ENCODE peak calls at places on chromosomes 1 and 21, in seven cellular contexts. One of them, this sample, is unnamed.

GRCh38 chr1:192904438-192904895 is 95.6 kb downstream of the RGS2 start:
- DNase-seq in stimulated activated CD4-positive, alpha-beta T cell treated with anti-CD3 and anti-CD28 coated beads, Interleukin-2, amount 100 ng/mL, for 48 hours: peak
- DNase-seq in renal cortical epithelial cell: peak
- DNase-seq in HFF-Myc: peak
- DNase-seq in central memory CD8-positive, alpha-beta T cell: no peak
- DNase-seq in stimulated activated CD8-positive, alpha-beta memory T cell treated with anti-CD3 and anti-CD28 coated beads, Interleukin-2, amount 100 ng/mL, for 1 hour: no peak
- DNase-seq in COR-L47: no peak
- DNase-seq in this sample: no peak

GRCh38 chr1:169814265-169814664 is 19.6 kb upstream of the METTL18 start:
- DNase-seq in stimulated activated CD4-positive, alpha-beta T cell treated with anti-CD3 and anti-CD28 coated beads, Interleukin-2, amount 100 ng/mL, for 48 hours: no peak
- DNase-seq in renal cortical epithelial cell: no peak
- DNase-seq in HFF-Myc: no peak
- DNase-seq in central memory CD8-positive, alpha-beta T cell: no peak
- DNase-seq in stimulated activated CD8-positive, alpha-beta memory T cell treated with anti-CD3 and anti-CD28 coated beads, Interleukin-2, amount 100 ng/mL, for 1 hour: no peak
- DNase-seq in COR-L47: no peak
- DNase-seq in this sample: no peak

GRCh38 chr21:44086636-44087425 is 20.4 kb upstream of the PWP2 start:
- DNase-seq in stimulated activated CD4-positive, alpha-beta T cell treated with anti-CD3 and anti-CD28 coated beads, Interleukin-2, amount 100 ng/mL, for 48 hours: no peak
- DNase-seq in renal cortical epithelial cell: no peak
- DNase-seq in HFF-Myc: no peak
- DNase-seq in central memory CD8-positive, alpha-beta T cell: no peak
- DNase-seq in stimulated activated CD8-positive, alpha-beta memory T cell treated with anti-CD3 and anti-CD28 coated beads, Interleukin-2, amount 100 ng/mL, for 1 hour: no peak
- DNase-seq in COR-L47: no peak
- DNase-seq in this sample: no peak

GRCh38 chr1:7703321-7704213 is 67.5 kb upstream of the VAMP3 start:
- DNase-seq in stimulated activated CD4-positive, alpha-beta T cell treated with anti-CD3 and anti-CD28 coated beads, Interleukin-2, amount 100 ng/mL, for 48 hours: no peak
- DNase-seq in renal cortical epithelial cell: no peak
- DNase-seq in HFF-Myc: no peak
- DNase-seq in central memory CD8-positive, alpha-beta T cell: no peak
- DNase-seq in stimulated activated CD8-positive, alpha-beta memory T cell treated with anti-CD3 and anti-CD28 coated beads, Interleukin-2, amount 100 ng/mL, for 1 hour: no peak
- DNase-seq in COR-L47: peak
- DNase-seq in this sample: peak

GRCh38 chr1:52602328-52603300 is at the start of gene GPX7:
- DNase-seq in stimulated activated CD4-positive, alpha-beta T cell treated with anti-CD3 and anti-CD28 coated beads, Interleukin-2, amount 100 ng/mL, for 48 hours: peak
- DNase-seq in renal cortical epithelial cell: no peak
- DNase-seq in HFF-Myc: no peak
- DNase-seq in central memory CD8-positive, alpha-beta T cell: peak
- DNase-seq in stimulated activated CD8-positive, alpha-beta memory T cell treated with anti-CD3 and anti-CD28 coated beads, Interleukin-2, amount 100 ng/mL, for 1 hour: peak
- DNase-seq in COR-L47: peak
- DNase-seq in this sample: no peak

GRCh38 chr1:203477748-203478147 is 2.1 kb downstream of the PRELP start:
- DNase-seq in stimulated activated CD4-positive, alpha-beta T cell treated with anti-CD3 and anti-CD28 coated beads, Interleukin-2, amount 100 ng/mL, for 48 hours: no peak
- DNase-seq in renal cortical epithelial cell: no peak
- DNase-seq in HFF-Myc: no peak
- DNase-seq in central memory CD8-positive, alpha-beta T cell: no peak
- DNase-seq in stimulated activated CD8-positive, alpha-beta memory T cell treated with anti-CD3 and anti-CD28 coated beads, Interleukin-2, amount 100 ng/mL, for 1 hour: no peak
- DNase-seq in COR-L47: no peak
- DNase-seq in this sample: no peak

GRCh38 chr1:10738125-10738746 is 58.2 kb downstream of the CASZ1 start:
- DNase-seq in stimulated activated CD4-positive, alpha-beta T cell treated with anti-CD3 and anti-CD28 coated beads, Interleukin-2, amount 100 ng/mL, for 48 hours: no peak
- DNase-seq in renal cortical epithelial cell: no peak
- DNase-seq in HFF-Myc: no peak
- DNase-seq in central memory CD8-positive, alpha-beta T cell: no peak
- DNase-seq in stimulated activated CD8-positive, alpha-beta memory T cell treated with anti-CD3 and anti-CD28 coated beads, Interleukin-2, amount 100 ng/mL, for 1 hour: no peak
- DNase-seq in COR-L47: no peak
- DNase-seq in this sample: no peak

GRCh38 chr1:198879711-198880306 is 241.0 kb downstream of the PTPRC start:
- DNase-seq in stimulated activated CD4-positive, alpha-beta T cell treated with anti-CD3 and anti-CD28 coated beads, Interleukin-2, amount 100 ng/mL, for 48 hours: no peak
- DNase-seq in renal cortical epithelial cell: peak
- DNase-seq in HFF-Myc: no peak
- DNase-seq in central memory CD8-positive, alpha-beta T cell: no peak
- DNase-seq in stimulated activated CD8-positive, alpha-beta memory T cell treated with anti-CD3 and anti-CD28 coated beads, Interleukin-2, amount 100 ng/mL, for 1 hour: no peak
- DNase-seq in COR-L47: no peak
- DNase-seq in this sample: no peak

GRCh38 chr21:42047821-42048613 is 23.1 kb upstream of the UMODL1 start:
- DNase-seq in stimulated activated CD4-positive, alpha-beta T cell treated with anti-CD3 and anti-CD28 coated beads, Interleukin-2, amount 100 ng/mL, for 48 hours: no peak
- DNase-seq in renal cortical epithelial cell: peak
- DNase-seq in HFF-Myc: peak
- DNase-seq in central memory CD8-positive, alpha-beta T cell: no peak
- DNase-seq in stimulated activated CD8-positive, alpha-beta memory T cell treated with anti-CD3 and anti-CD28 coated beads, Interleukin-2, amount 100 ng/mL, for 1 hour: no peak
- DNase-seq in COR-L47: no peak
- DNase-seq in this sample: no peak

GRCh38 chr1:199155166-199156033 is 516.6 kb downstream of the PTPRC start:
- DNase-seq in stimulated activated CD4-positive, alpha-beta T cell treated with anti-CD3 and anti-CD28 coated beads, Interleukin-2, amount 100 ng/mL, for 48 hours: no peak
- DNase-seq in renal cortical epithelial cell: no peak
- DNase-seq in HFF-Myc: no peak
- DNase-seq in central memory CD8-positive, alpha-beta T cell: no peak
- DNase-seq in stimulated activated CD8-positive, alpha-beta memory T cell treated with anti-CD3 and anti-CD28 coated beads, Interleukin-2, amount 100 ng/mL, for 1 hour: no peak
- DNase-seq in COR-L47: no peak
- DNase-seq in this sample: peak

GRCh38 chr1:101178341-101178687 is 58.5 kb upstream of the S1PR1 start:
- DNase-seq in stimulated activated CD4-positive, alpha-beta T cell treated with anti-CD3 and anti-CD28 coated beads, Interleukin-2, amount 100 ng/mL, for 48 hours: no peak
- DNase-seq in renal cortical epithelial cell: no peak
- DNase-seq in HFF-Myc: no peak
- DNase-seq in central memory CD8-positive, alpha-beta T cell: no peak
- DNase-seq in stimulated activated CD8-positive, alpha-beta memory T cell treated with anti-CD3 and anti-CD28 coated beads, Interleukin-2, amount 100 ng/mL, for 1 hour: no peak
- DNase-seq in COR-L47: no peak
- DNase-seq in this sample: no peak

GRCh38 chr1:212413902-212414327 is 771 bp downstream of the PACC1 start:
- DNase-seq in stimulated activated CD4-positive, alpha-beta T cell treated with anti-CD3 and anti-CD28 coated beads, Interleukin-2, amount 100 ng/mL, for 48 hours: peak
- DNase-seq in renal cortical epithelial cell: no peak
- DNase-seq in HFF-Myc: no peak
- DNase-seq in central memory CD8-positive, alpha-beta T cell: no peak
- DNase-seq in stimulated activated CD8-positive, alpha-beta memory T cell treated with anti-CD3 and anti-CD28 coated beads, Interleukin-2, amount 100 ng/mL, for 1 hour: no peak
- DNase-seq in COR-L47: no peak
- DNase-seq in this sample: no peak

GRCh38 chr1:189513091-189513490 is 964.6 kb downstream of the BRINP3 start:
- DNase-seq in stimulated activated CD4-positive, alpha-beta T cell treated with anti-CD3 and anti-CD28 coated beads, Interleukin-2, amount 100 ng/mL, for 48 hours: no peak
- DNase-seq in renal cortical epithelial cell: peak
- DNase-seq in HFF-Myc: no peak
- DNase-seq in central memory CD8-positive, alpha-beta T cell: no peak
- DNase-seq in stimulated activated CD8-positive, alpha-beta memory T cell treated with anti-CD3 and anti-CD28 coated beads, Interleukin-2, amount 100 ng/mL, for 1 hour: no peak
- DNase-seq in COR-L47: no peak
- DNase-seq in this sample: no peak

GRCh38 chr1:217747156-217747769 is 116.1 kb downstream of the SPATA17 start:
- DNase-seq in stimulated activated CD4-positive, alpha-beta T cell treated with anti-CD3 and anti-CD28 coated beads, Interleukin-2, amount 100 ng/mL, for 48 hours: no peak
- DNase-seq in renal cortical epithelial cell: peak
- DNase-seq in HFF-Myc: peak
- DNase-seq in central memory CD8-positive, alpha-beta T cell: no peak
- DNase-seq in stimulated activated CD8-positive, alpha-beta memory T cell treated with anti-CD3 and anti-CD28 coated beads, Interleukin-2, amount 100 ng/mL, for 1 hour: no peak
- DNase-seq in COR-L47: peak
- DNase-seq in this sample: peak

GRCh38 chr1:15848143-15848928 is 829 bp downstream of the SPEN start:
- DNase-seq in stimulated activated CD4-positive, alpha-beta T cell treated with anti-CD3 and anti-CD28 coated beads, Interleukin-2, amount 100 ng/mL, for 48 hours: peak
- DNase-seq in renal cortical epithelial cell: no peak
- DNase-seq in HFF-Myc: no peak
- DNase-seq in central memory CD8-positive, alpha-beta T cell: peak
- DNase-seq in stimulated activated CD8-positive, alpha-beta memory T cell treated with anti-CD3 and anti-CD28 coated beads, Interleukin-2, amount 100 ng/mL, for 1 hour: peak
- DNase-seq in COR-L47: no peak
- DNase-seq in this sample: no peak

GRCh38 chr1:75861831-75862230 is 65.1 kb downstream of the MSH4 start:
- DNase-seq in stimulated activated CD4-positive, alpha-beta T cell treated with anti-CD3 and anti-CD28 coated beads, Interleukin-2, amount 100 ng/mL, for 48 hours: no peak
- DNase-seq in renal cortical epithelial cell: no peak
- DNase-seq in HFF-Myc: no peak
- DNase-seq in central memory CD8-positive, alpha-beta T cell: no peak
- DNase-seq in stimulated activated CD8-positive, alpha-beta memory T cell treated with anti-CD3 and anti-CD28 coated beads, Interleukin-2, amount 100 ng/mL, for 1 hour: no peak
- DNase-seq in COR-L47: no peak
- DNase-seq in this sample: no peak

GRCh38 chr1:23393706-23394105 is 24.1 kb upstream of the ZNF436 start:
- DNase-seq in stimulated activated CD4-positive, alpha-beta T cell treated with anti-CD3 and anti-CD28 coated beads, Interleukin-2, amount 100 ng/mL, for 48 hours: no peak
- DNase-seq in renal cortical epithelial cell: peak
- DNase-seq in HFF-Myc: no peak
- DNase-seq in central memory CD8-positive, alpha-beta T cell: no peak
- DNase-seq in stimulated activated CD8-positive, alpha-beta memory T cell treated with anti-CD3 and anti-CD28 coated beads, Interleukin-2, amount 100 ng/mL, for 1 hour: no peak
- DNase-seq in COR-L47: no peak
- DNase-seq in this sample: no peak

GRCh38 chr1:9292361-9293240 is at the start of gene SPSB1:
- DNase-seq in stimulated activated CD4-positive, alpha-beta T cell treated with anti-CD3 and anti-CD28 coated beads, Interleukin-2, amount 100 ng/mL, for 48 hours: peak
- DNase-seq in renal cortical epithelial cell: peak
- DNase-seq in HFF-Myc: no peak
- DNase-seq in central memory CD8-positive, alpha-beta T cell: no peak
- DNase-seq in stimulated activated CD8-positive, alpha-beta memory T cell treated with anti-CD3 and anti-CD28 coated beads, Interleukin-2, amount 100 ng/mL, for 1 hour: peak
- DNase-seq in COR-L47: peak
- DNase-seq in this sample: no peak

GRCh38 chr1:17611991-17612390 is 72.5 kb downstream of the ARHGEF10L start:
- DNase-seq in stimulated activated CD4-positive, alpha-beta T cell treated with anti-CD3 and anti-CD28 coated beads, Interleukin-2, amount 100 ng/mL, for 48 hours: no peak
- DNase-seq in renal cortical epithelial cell: peak
- DNase-seq in HFF-Myc: no peak
- DNase-seq in central memory CD8-positive, alpha-beta T cell: no peak
- DNase-seq in stimulated activated CD8-positive, alpha-beta memory T cell treated with anti-CD3 and anti-CD28 coated beads, Interleukin-2, amount 100 ng/mL, for 1 hour: no peak
- DNase-seq in COR-L47: no peak
- DNase-seq in this sample: no peak

GRCh38 chr21:26142363-26142762 is 28.2 kb downstream of the APP start:
- DNase-seq in stimulated activated CD4-positive, alpha-beta T cell treated with anti-CD3 and anti-CD28 coated beads, Interleukin-2, amount 100 ng/mL, for 48 hours: no peak
- DNase-seq in renal cortical epithelial cell: no peak
- DNase-seq in HFF-Myc: no peak
- DNase-seq in central memory CD8-positive, alpha-beta T cell: no peak
- DNase-seq in stimulated activated CD8-positive, alpha-beta memory T cell treated with anti-CD3 and anti-CD28 coated beads, Interleukin-2, amount 100 ng/mL, for 1 hour: no peak
- DNase-seq in COR-L47: no peak
- DNase-seq in this sample: no peak

GRCh38 chr1:40622051-40622450 is 43.4 kb downstream of the RIMS3 start:
- DNase-seq in stimulated activated CD4-positive, alpha-beta T cell treated with anti-CD3 and anti-CD28 coated beads, Interleukin-2, amount 100 ng/mL, for 48 hours: no peak
- DNase-seq in renal cortical epithelial cell: no peak
- DNase-seq in HFF-Myc: no peak
- DNase-seq in central memory CD8-positive, alpha-beta T cell: no peak
- DNase-seq in stimulated activated CD8-positive, alpha-beta memory T cell treated with anti-CD3 and anti-CD28 coated beads, Interleukin-2, amount 100 ng/mL, for 1 hour: no peak
- DNase-seq in COR-L47: no peak
- DNase-seq in this sample: no peak

GRCh38 chr1:207822602-207823451 is 71.0 kb downstream of the CD46 start:
- DNase-seq in stimulated activated CD4-positive, alpha-beta T cell treated with anti-CD3 and anti-CD28 coated beads, Interleukin-2, amount 100 ng/mL, for 48 hours: peak
- DNase-seq in renal cortical epithelial cell: peak
- DNase-seq in HFF-Myc: no peak
- DNase-seq in central memory CD8-positive, alpha-beta T cell: peak
- DNase-seq in stimulated activated CD8-positive, alpha-beta memory T cell treated with anti-CD3 and anti-CD28 coated beads, Interleukin-2, amount 100 ng/mL, for 1 hour: peak
- DNase-seq in COR-L47: peak
- DNase-seq in this sample: no peak

GRCh38 chr1:187491082-187491720 is 662.5 kb downstream of the PLA2G4A start:
- DNase-seq in stimulated activated CD4-positive, alpha-beta T cell treated with anti-CD3 and anti-CD28 coated beads, Interleukin-2, amount 100 ng/mL, for 48 hours: no peak
- DNase-seq in renal cortical epithelial cell: peak
- DNase-seq in HFF-Myc: no peak
- DNase-seq in central memory CD8-positive, alpha-beta T cell: no peak
- DNase-seq in stimulated activated CD8-positive, alpha-beta memory T cell treated with anti-CD3 and anti-CD28 coated beads, Interleukin-2, amount 100 ng/mL, for 1 hour: no peak
- DNase-seq in COR-L47: no peak
- DNase-seq in this sample: no peak